ENCODE peak calls at places on chromosomes 5 and 9, in six cellular contexts. One of them, this sample, is unnamed.

GRCh38 chr5:69335341-69335975 is 2.9 kb upstream of the CCDC125 start:
- DNase-seq in CD4-positive, CD25-positive, alpha-beta regulatory T cell: no peak
- DNase-seq in colonic mucosa: no peak
- DNase-seq in brain microvascular endothelial cell: no peak
- DNase-seq in ovary: no peak
- DNase-seq in astrocyte of the spinal cord: no peak
- DNase-seq in this sample: no peak

GRCh38 chr5:147857302-147858129 is 21.0 kb upstream of the SCGB3A2 start:
- DNase-seq in brain microvascular endothelial cell: peak; percentile 73
- DNase-seq in CD4-positive, CD25-positive, alpha-beta regulatory T cell: peak; percentile 2
- DNase-seq in colonic mucosa: peak; percentile 78
- DNase-seq in ovary: peak; percentile 37
- DNase-seq in astrocyte of the spinal cord: peak; percentile 65
- DNase-seq in this sample: peak; percentile 11

GRCh38 chr5:128632264-128632663 is 94.2 kb upstream of the FBN2 start:
- DNase-seq in astrocyte of the spinal cord: no peak
- DNase-seq in ovary: no peak
- DNase-seq in CD4-positive, CD25-positive, alpha-beta regulatory T cell: no peak
- DNase-seq in colonic mucosa: no peak
- DNase-seq in brain microvascular endothelial cell: peak; percentile 22
- DNase-seq in this sample: peak; percentile 9

GRCh38 chr9:89428901-89429890 is 68.7 kb downstream of the SEMA4D start:
- DNase-seq in ovary: no peak
- DNase-seq in astrocyte of the spinal cord: no peak
- DNase-seq in brain microvascular endothelial cell: no peak
- DNase-seq in CD4-positive, CD25-positive, alpha-beta regulatory T cell: peak; percentile 42
- DNase-seq in colonic mucosa: no peak
- DNase-seq in this sample: no peak

GRCh38 chr9:129500166-129500862 is 120.6 kb downstream of the C9orf50 start:
- DNase-seq in CD4-positive, CD25-positive, alpha-beta regulatory T cell: no peak
- DNase-seq in colonic mucosa: no peak
- DNase-seq in brain microvascular endothelial cell: no peak
- DNase-seq in ovary: peak; percentile 78
- DNase-seq in astrocyte of the spinal cord: peak; percentile 89
- DNase-seq in this sample: no peak

GRCh38 chr5:170248635-170249227 is 15.9 kb downstream of the C5orf58 start:
- DNase-seq in astrocyte of the spinal cord: no peak
- DNase-seq in brain microvascular endothelial cell: no peak
- DNase-seq in ovary: no peak
- DNase-seq in colonic mucosa: no peak
- DNase-seq in CD4-positive, CD25-positive, alpha-beta regulatory T cell: no peak
- DNase-seq in this sample: no peak

GRCh38 chr5:116953251-116953934 is 378.8 kb upstream of the SEMA6A start:
- DNase-seq in colonic mucosa: no peak
- DNase-seq in ovary: no peak
- DNase-seq in brain microvascular endothelial cell: no peak
- DNase-seq in CD4-positive, CD25-positive, alpha-beta regulatory T cell: no peak
- DNase-seq in astrocyte of the spinal cord: no peak
- DNase-seq in this sample: no peak

GRCh38 chr5:178244566-178244965 is 12.0 kb upstream of the PHYKPL start:
- DNase-seq in brain microvascular endothelial cell: peak; percentile 40
- DNase-seq in CD4-positive, CD25-positive, alpha-beta regulatory T cell: no peak
- DNase-seq in astrocyte of the spinal cord: no peak
- DNase-seq in ovary: no peak
- DNase-seq in colonic mucosa: no peak
- DNase-seq in this sample: peak; percentile 25

GRCh38 chr9:20997503-20998076 is 33.9 kb downstream of the HACD4 start:
- DNase-seq in ovary: no peak
- DNase-seq in colonic mucosa: no peak
- DNase-seq in astrocyte of the spinal cord: no peak
- DNase-seq in brain microvascular endothelial cell: no peak
- DNase-seq in CD4-positive, CD25-positive, alpha-beta regulatory T cell: no peak
- DNase-seq in this sample: no peak

DNA sequence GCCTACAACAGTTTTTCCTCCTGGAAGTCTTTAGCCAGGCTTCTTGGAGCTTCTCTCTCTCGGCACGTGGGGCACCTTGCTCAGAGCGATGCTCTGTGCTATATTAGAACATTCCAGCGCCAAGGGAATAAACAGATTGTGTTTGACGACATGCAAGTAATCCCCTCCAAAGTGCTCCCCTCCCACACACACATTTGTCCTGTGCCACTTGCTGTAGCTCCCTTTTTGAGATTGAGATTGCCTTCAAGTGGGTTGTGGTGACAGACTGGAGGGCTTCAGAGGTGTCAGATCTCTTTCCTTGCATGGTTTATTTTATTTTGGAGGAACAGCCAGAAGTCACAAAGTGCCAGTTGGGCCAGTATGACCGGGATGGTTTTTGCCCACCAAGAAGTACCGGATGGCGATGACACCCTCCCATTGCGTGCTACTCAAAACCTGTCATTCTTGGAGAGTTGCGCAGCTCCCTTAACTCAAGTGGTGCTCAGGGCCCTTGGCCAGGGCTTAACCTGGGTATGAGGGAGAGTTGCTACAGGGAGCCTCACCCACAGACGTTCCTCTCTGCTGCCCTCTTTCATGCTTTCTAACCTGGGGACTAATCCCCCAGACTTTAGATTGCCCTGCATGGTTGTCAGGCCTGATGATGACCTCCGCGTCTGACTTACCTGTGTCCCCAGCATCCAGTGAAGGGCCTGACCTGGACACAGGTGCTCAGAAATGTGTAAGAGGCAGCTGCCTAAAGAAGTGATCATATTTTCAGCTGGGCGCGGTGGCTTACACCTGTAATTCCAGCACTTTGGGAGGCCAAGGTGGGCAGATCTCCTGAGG is 18.8 kb upstream of the RPL26L1 start:
- DNase-seq in ovary: peak; percentile 20
- DNase-seq in brain microvascular endothelial cell: no peak
- DNase-seq in CD4-positive, CD25-positive, alpha-beta regulatory T cell: no peak
- DNase-seq in astrocyte of the spinal cord: no peak
- DNase-seq in colonic mucosa: no peak
- DNase-seq in this sample: no peak
- H3K4me3 ChIP-seq in ovary: no peak overlapping the region
- H3K4me3 ChIP-seq in brain microvascular endothelial cell: no peak overlapping the region
- H3K4me3 ChIP-seq in CD4-positive, CD25-positive, alpha-beta regulatory T cell: no peak overlapping the region
- H3K4me3 ChIP-seq in astrocyte of the spinal cord: no peak overlapping the region
- H3K4me3 ChIP-seq in colonic mucosa: no peak overlapping the region
- H3K4me3 ChIP-seq in this sample: no peak overlapping the region

GRCh38 chr5:140270008-140270407 is 32.9 kb downstream of the PFDN1 start:
- DNase-seq in astrocyte of the spinal cord: no peak
- DNase-seq in CD4-positive, CD25-positive, alpha-beta regulatory T cell: no peak
- DNase-seq in ovary: no peak
- DNase-seq in colonic mucosa: no peak
- DNase-seq in brain microvascular endothelial cell: no peak
- DNase-seq in this sample: no peak

GRCh38 chr5:140265845-140266244 is 37.1 kb downstream of the PFDN1 start:
- DNase-seq in CD4-positive, CD25-positive, alpha-beta regulatory T cell: no peak
- DNase-seq in brain microvascular endothelial cell: no peak
- DNase-seq in ovary: no peak
- DNase-seq in colonic mucosa: no peak
- DNase-seq in astrocyte of the spinal cord: no peak
- DNase-seq in this sample: no peak

GRCh38 chr5:140267559-140268018 is 35.3 kb downstream of the PFDN1 start:
- DNase-seq in CD4-positive, CD25-positive, alpha-beta regulatory T cell: no peak
- DNase-seq in astrocyte of the spinal cord: no peak
- DNase-seq in brain microvascular endothelial cell: no peak
- DNase-seq in colonic mucosa: no peak
- DNase-seq in ovary: no peak
- DNase-seq in this sample: no peak

GRCh38 chr5:140267201-140267540 is 35.7 kb downstream of the PFDN1 start:
- DNase-seq in colonic mucosa: no peak
- DNase-seq in CD4-positive, CD25-positive, alpha-beta regulatory T cell: no peak
- DNase-seq in astrocyte of the spinal cord: no peak
- DNase-seq in brain microvascular endothelial cell: no peak
- DNase-seq in ovary: no peak
- DNase-seq in this sample: no peak

GRCh38 chr5:140266471-140267200 is 36.3 kb downstream of the PFDN1 start:
- DNase-seq in CD4-positive, CD25-positive, alpha-beta regulatory T cell: no peak
- DNase-seq in astrocyte of the spinal cord: no peak
- DNase-seq in brain microvascular endothelial cell: no peak
- DNase-seq in colonic mucosa: no peak
- DNase-seq in ovary: no peak
- DNase-seq in this sample: no peak
- H3K4me3 ChIP-seq in CD4-positive, CD25-positive, alpha-beta regulatory T cell: no peak overlapping the region
- H3K4me3 ChIP-seq in astrocyte of the spinal cord: no peak overlapping the region
- H3K4me3 ChIP-seq in brain microvascular endothelial cell: no peak overlapping the region
- H3K4me3 ChIP-seq in colonic mucosa: no peak overlapping the region
- H3K4me3 ChIP-seq in ovary: no peak overlapping the region
- H3K4me3 ChIP-seq in this sample: no peak overlapping the region

DNA sequence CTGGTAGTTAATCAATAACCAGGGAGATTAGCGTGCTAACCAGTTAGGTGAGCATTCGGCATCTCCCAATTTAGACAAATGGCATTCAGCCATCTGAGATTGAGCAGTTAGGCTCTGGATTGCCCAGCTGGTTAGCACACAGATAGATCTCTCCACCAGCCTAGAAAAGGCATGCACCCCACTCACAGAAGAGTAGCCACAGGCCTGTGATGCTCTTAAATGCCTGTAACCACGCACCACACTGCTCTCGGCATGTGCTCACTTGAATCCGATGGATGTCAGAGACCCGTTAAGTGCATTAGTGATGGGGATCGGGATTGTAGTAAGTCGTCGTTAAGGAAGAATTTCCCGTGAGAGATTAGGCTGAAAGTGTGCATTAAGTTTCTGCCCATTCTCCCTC is 23.0 kb downstream of the MARCHF6 start:
- DNase-seq in CD4-positive, CD25-positive, alpha-beta regulatory T cell: no peak
- DNase-seq in ovary: no peak
- DNase-seq in brain microvascular endothelial cell: no peak
- DNase-seq in colonic mucosa: no peak
- DNase-seq in astrocyte of the spinal cord: no peak
- DNase-seq in this sample: no peak
- H3K4me3 ChIP-seq in CD4-positive, CD25-positive, alpha-beta regulatory T cell: no peak overlapping the region
- H3K4me3 ChIP-seq in ovary: no peak overlapping the region
- H3K4me3 ChIP-seq in brain microvascular endothelial cell: no peak overlapping the region
- H3K4me3 ChIP-seq in colonic mucosa: no peak overlapping the region
- H3K4me3 ChIP-seq in astrocyte of the spinal cord: no peak overlapping the region
- H3K4me3 ChIP-seq in this sample: no peak overlapping the region

DNA sequence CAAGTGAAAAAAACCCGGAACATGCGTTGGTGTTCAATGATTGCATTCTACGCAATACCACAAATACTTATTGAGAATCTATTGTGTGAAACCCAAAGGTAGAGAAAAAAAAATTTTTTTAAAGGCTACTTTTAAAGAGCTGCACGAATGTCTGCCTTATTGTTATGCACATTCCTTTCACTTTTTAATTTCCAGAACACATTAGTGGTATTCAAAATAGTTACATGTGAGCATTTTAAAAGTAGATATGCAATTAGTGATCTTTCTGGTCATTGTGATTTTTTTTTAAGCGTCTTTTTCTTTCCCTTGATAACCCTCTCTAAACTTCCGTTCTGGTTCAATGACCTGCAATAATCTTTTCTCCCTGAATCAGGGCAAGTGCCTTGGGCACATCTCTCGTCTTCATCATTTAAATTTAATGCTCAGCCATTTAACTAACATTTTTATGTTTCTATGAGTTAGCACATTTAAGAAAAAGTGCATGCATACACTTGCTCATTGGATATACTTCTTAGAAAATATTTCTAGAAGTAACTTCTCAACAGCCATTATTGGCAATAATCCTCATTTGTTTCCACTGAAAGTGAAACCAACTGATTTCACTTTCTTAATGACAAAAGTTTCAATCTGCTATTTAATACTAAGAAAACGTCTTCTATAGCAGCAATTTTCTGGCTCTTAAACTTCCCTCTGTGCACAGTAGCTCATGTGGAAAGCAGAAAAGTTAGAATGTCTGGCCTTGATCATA is 80.3 kb downstream of the CDH6 start:
- DNase-seq in colonic mucosa: no peak
- DNase-seq in astrocyte of the spinal cord: peak; percentile 34
- DNase-seq in brain microvascular endothelial cell: no peak
- DNase-seq in ovary: no peak
- DNase-seq in CD4-positive, CD25-positive, alpha-beta regulatory T cell: no peak
- DNase-seq in this sample: no peak
- H3K4me3 ChIP-seq in colonic mucosa: no peak overlapping the region
- H3K4me3 ChIP-seq in astrocyte of the spinal cord: no peak overlapping the region
- H3K4me3 ChIP-seq in brain microvascular endothelial cell: no peak overlapping the region
- H3K4me3 ChIP-seq in ovary: peak overlapping the region; percentile 25
- H3K4me3 ChIP-seq in CD4-positive, CD25-positive, alpha-beta regulatory T cell: no peak overlapping the region
- H3K4me3 ChIP-seq in this sample: no peak overlapping the region

GRCh38 chr9:95764920-95765319 is 110.6 kb upstream of the ERCC6L2 start:
- DNase-seq in ovary: no peak
- DNase-seq in colonic mucosa: no peak
- DNase-seq in CD4-positive, CD25-positive, alpha-beta regulatory T cell: no peak
- DNase-seq in astrocyte of the spinal cord: no peak
- DNase-seq in brain microvascular endothelial cell: no peak
- DNase-seq in this sample: no peak
- H3K4me3 ChIP-seq in ovary: no peak overlapping the region
- H3K4me3 ChIP-seq in colonic mucosa: no peak overlapping the region
- H3K4me3 ChIP-seq in CD4-positive, CD25-positive, alpha-beta regulatory T cell: no peak overlapping the region
- H3K4me3 ChIP-seq in astrocyte of the spinal cord: no peak overlapping the region
- H3K4me3 ChIP-seq in brain microvascular endothelial cell: no peak overlapping the region
- H3K4me3 ChIP-seq in this sample: no peak overlapping the region

DNA sequence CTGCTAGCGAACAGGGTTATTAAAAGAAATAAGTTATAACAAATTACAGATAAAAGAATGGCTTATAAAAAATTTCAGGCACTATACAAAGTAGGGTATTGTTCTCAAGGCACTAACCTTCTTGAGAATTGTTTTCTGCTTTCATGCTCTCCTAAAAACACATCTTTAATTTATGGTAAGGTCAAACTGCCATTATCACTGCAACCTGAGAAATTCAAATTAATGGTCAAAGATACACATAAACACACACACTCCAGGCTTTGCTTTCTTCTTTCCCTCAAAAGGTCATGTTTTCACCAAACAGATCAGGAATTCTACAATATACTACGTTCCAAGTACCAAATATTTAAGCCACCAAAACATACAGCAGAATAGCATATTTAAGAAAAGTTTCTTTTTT is 44.9 kb downstream of the ELAVL2 start:
- DNase-seq in CD4-positive, CD25-positive, alpha-beta regulatory T cell: no peak
- DNase-seq in astrocyte of the spinal cord: no peak
- DNase-seq in ovary: no peak
- DNase-seq in colonic mucosa: no peak
- DNase-seq in brain microvascular endothelial cell: no peak
- DNase-seq in this sample: no peak
- H3K4me3 ChIP-seq in CD4-positive, CD25-positive, alpha-beta regulatory T cell: no peak overlapping the region
- H3K4me3 ChIP-seq in astrocyte of the spinal cord: no peak overlapping the region
- H3K4me3 ChIP-seq in ovary: no peak overlapping the region
- H3K4me3 ChIP-seq in colonic mucosa: no peak overlapping the region
- H3K4me3 ChIP-seq in brain microvascular endothelial cell: no peak overlapping the region
- H3K4me3 ChIP-seq in this sample: no peak overlapping the region

GRCh38 chr5:149289307-149289706 is 17.6 kb downstream of the AFAP1L1 start:
- DNase-seq in CD4-positive, CD25-positive, alpha-beta regulatory T cell: no peak
- DNase-seq in brain microvascular endothelial cell: no peak
- DNase-seq in astrocyte of the spinal cord: no peak
- DNase-seq in colonic mucosa: no peak
- DNase-seq in ovary: no peak
- DNase-seq in this sample: no peak
- H3K4me3 ChIP-seq in CD4-positive, CD25-positive, alpha-beta regulatory T cell: no peak overlapping the region
- H3K4me3 ChIP-seq in brain microvascular endothelial cell: no peak overlapping the region
- H3K4me3 ChIP-seq in astrocyte of the spinal cord: no peak overlapping the region
- H3K4me3 ChIP-seq in colonic mucosa: no peak overlapping the region
- H3K4me3 ChIP-seq in ovary: no peak overlapping the region
- H3K4me3 ChIP-seq in this sample: no peak overlapping the region

DNA sequence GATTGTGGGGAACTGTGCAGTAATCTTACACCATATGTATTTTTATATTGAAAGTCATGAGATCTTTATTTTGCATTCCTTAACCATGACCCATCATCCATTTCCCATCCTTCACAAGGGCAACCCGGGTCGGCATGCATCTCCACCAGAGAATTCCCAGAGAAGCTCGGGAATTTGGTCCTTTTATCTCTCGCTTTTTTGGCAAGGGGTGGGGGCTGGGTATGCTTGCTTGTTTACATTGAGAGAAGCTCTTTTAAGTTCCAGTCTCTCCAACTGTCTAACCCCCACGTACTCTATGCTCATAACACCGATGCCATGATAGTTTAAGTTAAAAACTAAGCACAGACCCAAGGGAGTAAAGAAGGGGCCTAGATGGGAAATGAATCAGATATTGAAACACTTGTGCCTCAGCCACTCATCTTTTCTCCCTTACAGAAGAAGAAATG is 109.9 kb upstream of the NFIB start:
- DNase-seq in CD4-positive, CD25-positive, alpha-beta regulatory T cell: no peak
- DNase-seq in brain microvascular endothelial cell: peak; percentile 82
- DNase-seq in astrocyte of the spinal cord: peak; percentile 67
- DNase-seq in ovary: no peak
- DNase-seq in colonic mucosa: no peak
- DNase-seq in this sample: peak; percentile 69
- H3K4me3 ChIP-seq in CD4-positive, CD25-positive, alpha-beta regulatory T cell: no peak overlapping the region
- H3K4me3 ChIP-seq in brain microvascular endothelial cell: no peak overlapping the region
- H3K4me3 ChIP-seq in astrocyte of the spinal cord: no peak overlapping the region
- H3K4me3 ChIP-seq in ovary: no peak overlapping the region
- H3K4me3 ChIP-seq in colonic mucosa: no peak overlapping the region
- H3K4me3 ChIP-seq in this sample: no peak overlapping the region

This sample was measured in skeletal muscle cell.